ENCODE peak calls at places on chromosomes 2 and 18, in ten cellular contexts. D is tibial artery, H is GM06990, E is GM23338, I is GM23248, R is psoas muscle, T is stomach, W is tibial nerve, Q is MG63, M is heart right ventricle. B is an unnamed sample.

GRCh38 chr2:11869423-11869991 is 123.1 kb downstream of the LPIN1 start:
- DNase-seq in M (no peak), D (no peak), I (no peak), W (no peak), H (no peak), Q (no peak), T (no peak), E (no peak), R (no peak), B (no peak)

GRCh38 chr18:11268691-11269686 is 119.6 kb upstream of the PIEZO2 start:
- DNase-seq in I (peak; percentile 45), Q (peak; percentile 27), M (no peak), E (no peak), W (no peak), R (no peak), T (no peak), H (no peak), D (no peak), B (peak; percentile 63)

GRCh38 chr18:23850215-23850614 is 161.0 kb downstream of the LAMA3 start:
- DNase-seq in H (no peak), Q (no peak), M (no peak), W (no peak), I (no peak), D (no peak), T (no peak), R (no peak), E (no peak), B (no peak)

GRCh38 chr2:180449171-180449570 is 442.1 kb upstream of the CWC22 start:
- DNase-seq in T (no peak), W (no peak), E (no peak), D (no peak), I (peak; percentile 35), Q (no peak), R (no peak), H (no peak), M (no peak), B (no peak)

GRCh38 chr2:240857039-240858008 is 11.3 kb upstream of the AGXT start:
- DNase-seq in Q (no peak), D (no peak), T (peak; percentile 63), W (no peak), E (no peak), R (no peak), H (no peak), I (no peak), M (no peak), B (no peak)

GRCh38 chr2:226673314-226673723 is 126.3 kb downstream of the IRS1 start:
- DNase-seq in M (peak; percentile 23), I (peak; percentile 95), Q (peak; percentile 92), T (peak; percentile 63), D (no peak), R (peak; percentile 41), W (no peak), E (no peak), H (no peak), B (peak; percentile 91)

GRCh38 chr2:143762176-143762928 is 633.1 kb downstream of the ARHGAP15 start:
- DNase-seq in T (no peak), I (no peak), E (peak; percentile 86), M (no peak), R (no peak), D (no peak), Q (no peak), W (no peak), H (no peak), B (no peak)

GRCh38 chr2:102069311-102069974 is 73.1 kb upstream of the IL1R1 start:
- DNase-seq in M (no peak), D (no peak), E (no peak), H (no peak), I (no peak), T (no peak), W (no peak), R (no peak), Q (no peak), B (no peak)

GRCh38 chr2:160329196-160329595 is 129.1 kb upstream of the ITGB6 start:
- DNase-seq in I (no peak), E (no peak), Q (no peak), T (no peak), D (no peak), H (no peak), M (no peak), W (no peak), R (no peak), B (no peak)

GRCh38 chr2:120502761-120503160 is 156.8 kb downstream of the INHBB start:
- DNase-seq in H (no peak), R (no peak), I (no peak), W (no peak), Q (no peak), T (no peak), M (no peak), D (no peak), E (no peak), B (no peak)

DNA sequence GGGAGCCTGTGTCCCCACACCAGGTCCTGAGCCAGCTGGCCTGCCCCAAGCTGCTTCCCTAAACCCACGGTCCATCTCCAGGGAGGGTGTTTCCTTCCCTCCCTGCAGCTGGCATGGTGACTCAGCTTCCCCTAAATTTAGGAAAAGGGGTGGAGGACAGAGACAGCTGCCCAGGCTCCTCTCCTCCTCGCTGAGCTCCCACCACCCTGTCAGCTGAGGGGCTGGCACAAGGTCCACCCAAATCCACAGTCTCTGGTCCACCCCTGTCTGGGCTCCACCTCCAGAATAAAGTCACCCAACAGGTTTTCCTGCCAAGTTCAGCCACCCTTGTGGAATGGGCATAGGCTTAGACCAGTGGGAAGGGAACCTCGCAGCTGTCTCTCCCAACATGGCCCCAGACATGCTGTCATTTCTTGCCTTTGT is 156.5 kb downstream of the TNS1 start:
- DNase-seq in H (no peak), R (peak; percentile 77), T (peak; percentile 42), W (no peak), E (no peak), D (peak; percentile 72), Q (no peak), I (peak; percentile 46), M (no peak), B (no peak)
- H3K36me3 ChIP-seq in H (no peaks in the 10 kb centered on the region), R (peaks cover 4% of the 10 kb centered on the region), T (peaks cover 71% of the 10 kb centered on the region), W (no peaks in the 10 kb centered on the region), E (no peaks in the 10 kb centered on the region), D (peaks cover 86% of the 10 kb centered on the region), Q (peaks cover 55% of the 10 kb centered on the region), I (peaks cover 33% of the 10 kb centered on the region), M (peaks cover 77% of the 10 kb centered on the region), B (peaks cover 3% of the 10 kb centered on the region)

GRCh38 chr2:125684256-125684655 is 971.7 kb upstream of the GYPC start:
- DNase-seq in I (no peak), D (no peak), E (no peak), R (no peak), T (no peak), H (no peak), Q (no peak), M (no peak), W (no peak), B (no peak)

GRCh38 chr2:125681576-125681975 is 974.4 kb upstream of the GYPC start:
- DNase-seq in E (no peak), Q (no peak), H (no peak), T (no peak), I (no peak), W (no peak), M (no peak), D (no peak), R (no peak), B (no peak)

GRCh38 chr2:125680809-125681208 is 975.1 kb upstream of the GYPC start:
- DNase-seq in R (no peak), M (no peak), I (no peak), E (no peak), Q (no peak), T (no peak), W (no peak), H (no peak), D (no peak), B (no peak)

GRCh38 chr2:125681976-125682805 is 973.8 kb upstream of the GYPC start:
- DNase-seq in W (no peak), M (no peak), H (no peak), R (no peak), I (no peak), D (no peak), T (no peak), E (no peak), Q (no peak), B (no peak)

GRCh38 chr2:125684932-125685331 is 971.0 kb upstream of the GYPC start:
- DNase-seq in M (no peak), T (no peak), R (no peak), Q (no peak), D (no peak), W (no peak), H (no peak), I (no peak), E (no peak), B (no peak)
- H3K36me3 ChIP-seq in M (no peaks in the 10 kb centered on the region), T (no peaks in the 10 kb centered on the region), R (no peaks in the 10 kb centered on the region), Q (no peaks in the 10 kb centered on the region), D (no peaks in the 10 kb centered on the region), W (no peaks in the 10 kb centered on the region), H (no peaks in the 10 kb centered on the region), I (no peaks in the 10 kb centered on the region), E (no peaks in the 10 kb centered on the region), B (no peaks in the 10 kb centered on the region)

GRCh38 chr18:58865009-58865345 is 300 bp downstream of the ZNF532 start:
- DNase-seq in R (no peak), T (no peak), D (no peak), W (no peak), Q (no peak), E (no peak), H (no peak), M (no peak), I (no peak), B (no peak)

GRCh38 chr18:58863539-58864145 is 1.0 kb upstream of the ZNF532 start:
- DNase-seq in H (peak; percentile 33), D (peak; percentile 52), W (no peak), Q (peak; percentile 42), M (peak; percentile 32), R (peak; percentile 63), T (peak; percentile 55), I (peak; percentile 74), E (peak; percentile 55), B (peak; percentile 78)

GRCh38 chr18:58867281-58867961 is 2.7 kb downstream of the ZNF532 start:
- DNase-seq in R (no peak), W (no peak), I (peak; percentile 45), E (peak; percentile 86), Q (no peak), H (no peak), D (no peak), T (no peak), M (no peak), B (no peak)

GRCh38 chr18:58866261-58867232 is 1.9 kb downstream of the ZNF532 start:
- DNase-seq in H (no peak), I (no peak), Q (no peak), E (no peak), M (no peak), R (no peak), W (no peak), D (no peak), T (no peak), B (no peak)

GRCh38 chr18:58865714-58866113 is 1.0 kb downstream of the ZNF532 start:
- DNase-seq in I (peak; percentile 54), M (no peak), D (no peak), Q (no peak), H (no peak), W (no peak), E (no peak), R (no peak), T (no peak), B (no peak)
- H3K36me3 ChIP-seq in I (peaks cover 16% of the 10 kb centered on the region), M (peaks cover 27% of the 10 kb centered on the region), D (peaks cover 8% of the 10 kb centered on the region), Q (peaks cover 39% of the 10 kb centered on the region), H (no peaks in the 10 kb centered on the region), W (no peaks in the 10 kb centered on the region), E (peaks cover 29% of the 10 kb centered on the region), R (peaks cover 2% of the 10 kb centered on the region), T (peaks cover 26% of the 10 kb centered on the region), B (peaks cover 15% of the 10 kb centered on the region)

GRCh38 chr2:112548980-112549379 is 6.7 kb downstream of the POLR1B start:
- DNase-seq in Q (no peak), R (no peak), M (no peak), T (no peak), W (no peak), H (no peak), I (no peak), E (no peak), D (no peak), B (no peak)
- H3K36me3 ChIP-seq in Q (peaks cover 78% of the 10 kb centered on the region), R (peaks cover 21% of the 10 kb centered on the region), M (peaks cover 75% of the 10 kb centered on the region), T (peaks cover 82% of the 10 kb centered on the region), W (no peaks in the 10 kb centered on the region), H (peaks cover 23% of the 10 kb centered on the region), I (peaks cover 8% of the 10 kb centered on the region), E (peaks cover 71% of the 10 kb centered on the region), D (peaks cover 64% of the 10 kb centered on the region), B (peaks cover 54% of the 10 kb centered on the region)